ENCODE peak calls at places on chromosomes 7 and 10, in nine cellular contexts. One of them, this sample, is unnamed.

GRCh38 chr7:82331234-82331633 is 112.3 kb downstream of the CACNA2D1 start:
- DNase-seq in HFF-Myc: no peak
- DNase-seq in fibroblast of lung: no peak
- DNase-seq in testis: no peak
- DNase-seq in nephron progenitor cell: no peak
- DNase-seq in glutamatergic neuron: no peak
- DNase-seq in neural crest cell: no peak
- DNase-seq in cardiac fibroblast: no peak
- DNase-seq in CD4-positive, alpha-beta T cell: no peak
- DNase-seq in this sample: no peak

GRCh38 chr7:24824400-24824799 is 67.1 kb upstream of the GSDME start:
- DNase-seq in cardiac fibroblast: no peak
- DNase-seq in neural crest cell: no peak
- DNase-seq in fibroblast of lung: no peak
- DNase-seq in nephron progenitor cell: no peak
- DNase-seq in glutamatergic neuron: no peak
- DNase-seq in CD4-positive, alpha-beta T cell: no peak
- DNase-seq in HFF-Myc: no peak
- DNase-seq in testis: no peak
- DNase-seq in this sample: no peak

GRCh38 chr7:46029111-46029704 is 108.1 kb upstream of the IGFBP3 start:
- DNase-seq in testis: no peak
- DNase-seq in CD4-positive, alpha-beta T cell: no peak
- DNase-seq in cardiac fibroblast: no peak
- DNase-seq in HFF-Myc: no peak
- DNase-seq in fibroblast of lung: no peak
- DNase-seq in neural crest cell: no peak
- DNase-seq in glutamatergic neuron: no peak
- DNase-seq in nephron progenitor cell: no peak
- DNase-seq in this sample: no peak

GRCh38 chr7:64875258-64875657 is 27.8 kb upstream of the ZNF273 start:
- DNase-seq in fibroblast of lung: no peak
- DNase-seq in CD4-positive, alpha-beta T cell: no peak
- DNase-seq in neural crest cell: no peak
- DNase-seq in cardiac fibroblast: no peak
- DNase-seq in nephron progenitor cell: no peak
- DNase-seq in HFF-Myc: no peak
- DNase-seq in glutamatergic neuron: no peak
- DNase-seq in testis: no peak
- DNase-seq in this sample: no peak

GRCh38 chr7:52163311-52163710 is 846.7 kb upstream of the COBL start:
- DNase-seq in nephron progenitor cell: no peak
- DNase-seq in glutamatergic neuron: no peak
- DNase-seq in fibroblast of lung: no peak
- DNase-seq in CD4-positive, alpha-beta T cell: no peak
- DNase-seq in testis: no peak
- DNase-seq in cardiac fibroblast: no peak
- DNase-seq in neural crest cell: no peak
- DNase-seq in HFF-Myc: no peak
- DNase-seq in this sample: no peak

GRCh38 chr10:62732841-62733653 is 71.5 kb upstream of the ADO start:
- DNase-seq in CD4-positive, alpha-beta T cell: peak
- DNase-seq in glutamatergic neuron: no peak
- DNase-seq in cardiac fibroblast: peak
- DNase-seq in nephron progenitor cell: no peak
- DNase-seq in fibroblast of lung: peak
- DNase-seq in HFF-Myc: peak
- DNase-seq in testis: no peak
- DNase-seq in neural crest cell: no peak
- DNase-seq in this sample: peak

GRCh38 chr10:119786117-119786769 is 60.4 kb downstream of the INPP5F start:
- DNase-seq in neural crest cell: no peak
- DNase-seq in HFF-Myc: no peak
- DNase-seq in CD4-positive, alpha-beta T cell: no peak
- DNase-seq in cardiac fibroblast: peak
- DNase-seq in glutamatergic neuron: no peak
- DNase-seq in nephron progenitor cell: no peak
- DNase-seq in testis: no peak
- DNase-seq in fibroblast of lung: peak
- DNase-seq in this sample: no peak

GRCh38 chr7:105352018-105352612 is 36.6 kb downstream of the SRPK2 start:
- DNase-seq in testis: peak
- DNase-seq in neural crest cell: no peak
- DNase-seq in HFF-Myc: peak
- DNase-seq in CD4-positive, alpha-beta T cell: peak
- DNase-seq in glutamatergic neuron: no peak
- DNase-seq in nephron progenitor cell: no peak
- DNase-seq in fibroblast of lung: peak
- DNase-seq in cardiac fibroblast: peak
- DNase-seq in this sample: peak

GRCh38 chr7:1767524-1767923 is 97.4 kb downstream of the ELFN1 start:
- DNase-seq in testis: no peak
- DNase-seq in fibroblast of lung: no peak
- DNase-seq in neural crest cell: no peak
- DNase-seq in nephron progenitor cell: no peak
- DNase-seq in HFF-Myc: no peak
- DNase-seq in CD4-positive, alpha-beta T cell: no peak
- DNase-seq in glutamatergic neuron: no peak
- DNase-seq in cardiac fibroblast: no peak
- DNase-seq in this sample: no peak

GRCh38 chr10:73793456-73793855 is 8.1 kb downstream of the ZSWIM8 start:
- DNase-seq in glutamatergic neuron: no peak
- DNase-seq in neural crest cell: no peak
- DNase-seq in HFF-Myc: no peak
- DNase-seq in CD4-positive, alpha-beta T cell: no peak
- DNase-seq in cardiac fibroblast: no peak
- DNase-seq in fibroblast of lung: no peak
- DNase-seq in testis: no peak
- DNase-seq in nephron progenitor cell: no peak
- DNase-seq in this sample: no peak

GRCh38 chr10:84194424-84195043 is at the start of gene CDHR1:
- DNase-seq in cardiac fibroblast: no peak
- DNase-seq in fibroblast of lung: no peak
- DNase-seq in nephron progenitor cell: peak
- DNase-seq in glutamatergic neuron: peak
- DNase-seq in neural crest cell: peak
- DNase-seq in CD4-positive, alpha-beta T cell: peak
- DNase-seq in testis: peak
- DNase-seq in HFF-Myc: no peak
- DNase-seq in this sample: peak

GRCh38 chr7:87330316-87330715 is 15.1 kb upstream of the CROT start:
- DNase-seq in cardiac fibroblast: no peak
- DNase-seq in CD4-positive, alpha-beta T cell: no peak
- DNase-seq in testis: no peak
- DNase-seq in neural crest cell: no peak
- DNase-seq in HFF-Myc: no peak
- DNase-seq in glutamatergic neuron: no peak
- DNase-seq in nephron progenitor cell: no peak
- DNase-seq in fibroblast of lung: no peak
- DNase-seq in this sample: no peak

GRCh38 chr10:117429644-117430043 is 54.4 kb upstream of the PDZD8 start:
- DNase-seq in nephron progenitor cell: no peak
- DNase-seq in HFF-Myc: no peak
- DNase-seq in testis: no peak
- DNase-seq in neural crest cell: no peak
- DNase-seq in fibroblast of lung: no peak
- DNase-seq in glutamatergic neuron: no peak
- DNase-seq in cardiac fibroblast: no peak
- DNase-seq in CD4-positive, alpha-beta T cell: no peak
- DNase-seq in this sample: no peak

GRCh38 chr7:41656357-41656756 is 46.5 kb downstream of the INHBA start:
- DNase-seq in cardiac fibroblast: peak
- DNase-seq in neural crest cell: no peak
- DNase-seq in glutamatergic neuron: no peak
- DNase-seq in nephron progenitor cell: no peak
- DNase-seq in CD4-positive, alpha-beta T cell: no peak
- DNase-seq in HFF-Myc: peak
- DNase-seq in fibroblast of lung: peak
- DNase-seq in testis: no peak
- DNase-seq in this sample: no peak

GRCh38 chr10:109895095-109895818 is 28.1 kb downstream of the XPNPEP1 start:
- DNase-seq in HFF-Myc: no peak
- DNase-seq in testis: peak
- DNase-seq in fibroblast of lung: peak
- DNase-seq in nephron progenitor cell: no peak
- DNase-seq in glutamatergic neuron: no peak
- DNase-seq in neural crest cell: no peak
- DNase-seq in cardiac fibroblast: peak
- DNase-seq in CD4-positive, alpha-beta T cell: no peak
- DNase-seq in this sample: no peak

GRCh38 chr10:88413412-88413811 is 169.7 kb downstream of the RNLS start:
- DNase-seq in glutamatergic neuron: no peak
- DNase-seq in neural crest cell: no peak
- DNase-seq in HFF-Myc: no peak
- DNase-seq in CD4-positive, alpha-beta T cell: no peak
- DNase-seq in cardiac fibroblast: no peak
- DNase-seq in fibroblast of lung: no peak
- DNase-seq in testis: no peak
- DNase-seq in nephron progenitor cell: no peak
- DNase-seq in this sample: no peak

GRCh38 chr10:88408111-88408510 is 175.0 kb downstream of the RNLS start:
- DNase-seq in fibroblast of lung: peak
- DNase-seq in neural crest cell: no peak
- DNase-seq in glutamatergic neuron: no peak
- DNase-seq in cardiac fibroblast: peak
- DNase-seq in nephron progenitor cell: no peak
- DNase-seq in testis: no peak
- DNase-seq in CD4-positive, alpha-beta T cell: no peak
- DNase-seq in HFF-Myc: no peak
- DNase-seq in this sample: no peak

GRCh38 chr10:88411772-88412349 is 171.3 kb downstream of the RNLS start:
- DNase-seq in testis: no peak
- DNase-seq in neural crest cell: no peak
- DNase-seq in fibroblast of lung: no peak
- DNase-seq in cardiac fibroblast: no peak
- DNase-seq in HFF-Myc: no peak
- DNase-seq in CD4-positive, alpha-beta T cell: no peak
- DNase-seq in glutamatergic neuron: no peak
- DNase-seq in nephron progenitor cell: no peak
- DNase-seq in this sample: no peak

GRCh38 chr10:88409236-88409635 is 173.9 kb downstream of the RNLS start:
- DNase-seq in neural crest cell: no peak
- DNase-seq in testis: no peak
- DNase-seq in glutamatergic neuron: no peak
- DNase-seq in nephron progenitor cell: no peak
- DNase-seq in HFF-Myc: no peak
- DNase-seq in CD4-positive, alpha-beta T cell: no peak
- DNase-seq in fibroblast of lung: peak
- DNase-seq in cardiac fibroblast: peak
- DNase-seq in this sample: peak

GRCh38 chr10:88409824-88410223 is 173.3 kb downstream of the RNLS start:
- DNase-seq in neural crest cell: no peak
- DNase-seq in fibroblast of lung: no peak
- DNase-seq in cardiac fibroblast: no peak
- DNase-seq in glutamatergic neuron: no peak
- DNase-seq in nephron progenitor cell: no peak
- DNase-seq in CD4-positive, alpha-beta T cell: no peak
- DNase-seq in testis: no peak
- DNase-seq in HFF-Myc: no peak
- DNase-seq in this sample: no peak
- TF ChIP-seq CTCF in neural crest cell: no peak
- TF ChIP-seq CTCF in fibroblast of lung: no peak
- TF ChIP-seq CTCF in cardiac fibroblast: no peak
- TF ChIP-seq CTCF in glutamatergic neuron: no peak
- TF ChIP-seq CTCF in nephron progenitor cell: no peak
- TF ChIP-seq CTCF in CD4-positive, alpha-beta T cell: no peak
- TF ChIP-seq CTCF in testis: no peak
- TF ChIP-seq CTCF in HFF-Myc: no peak
- TF ChIP-seq CTCF in this sample: no peak

DNA sequence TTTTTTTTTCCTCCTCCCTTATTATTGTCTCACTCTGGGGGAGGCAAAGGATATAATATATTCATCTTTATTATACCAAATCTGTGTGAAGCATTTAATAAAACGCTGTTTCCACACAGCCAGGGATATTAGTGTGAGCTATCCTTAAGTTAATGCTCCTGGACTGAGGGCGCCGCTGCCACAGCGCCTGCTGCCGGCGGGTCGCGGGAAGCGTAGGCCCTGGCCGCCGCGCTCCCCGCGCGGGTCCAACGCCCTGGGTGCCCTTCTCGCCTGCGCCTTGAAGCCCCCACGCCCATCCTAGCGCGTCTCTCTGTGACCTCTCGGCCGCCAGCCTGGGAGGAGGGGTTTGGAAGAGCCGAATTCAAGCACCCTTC is 9.5 kb upstream of the LBX1 start:
- DNase-seq in testis: no peak
- DNase-seq in fibroblast of lung: no peak
- DNase-seq in cardiac fibroblast: no peak
- DNase-seq in HFF-Myc: no peak
- DNase-seq in neural crest cell: no peak
- DNase-seq in CD4-positive, alpha-beta T cell: no peak
- DNase-seq in glutamatergic neuron: peak
- DNase-seq in nephron progenitor cell: peak
- DNase-seq in this sample: no peak
- TF ChIP-seq CTCF in testis: peak
- TF ChIP-seq CTCF in fibroblast of lung: no peak
- TF ChIP-seq CTCF in cardiac fibroblast: peak
- TF ChIP-seq CTCF in HFF-Myc: peak
- TF ChIP-seq CTCF in neural crest cell: peak
- TF ChIP-seq CTCF in CD4-positive, alpha-beta T cell: peak
- TF ChIP-seq CTCF in glutamatergic neuron: peak
- TF ChIP-seq CTCF in nephron progenitor cell: peak
- TF ChIP-seq CTCF in this sample: peak

GRCh38 chr7:28364082-28364481 is 48.2 kb upstream of the CREB5 start:
- DNase-seq in CD4-positive, alpha-beta T cell: no peak
- DNase-seq in glutamatergic neuron: no peak
- DNase-seq in fibroblast of lung: no peak
- DNase-seq in HFF-Myc: no peak
- DNase-seq in nephron progenitor cell: no peak
- DNase-seq in neural crest cell: no peak
- DNase-seq in testis: no peak
- DNase-seq in cardiac fibroblast: peak
- DNase-seq in this sample: no peak
- TF ChIP-seq CTCF in CD4-positive, alpha-beta T cell: no peak
- TF ChIP-seq CTCF in glutamatergic neuron: peak
- TF ChIP-seq CTCF in fibroblast of lung: peak
- TF ChIP-seq CTCF in HFF-Myc: peak
- TF ChIP-seq CTCF in nephron progenitor cell: peak
- TF ChIP-seq CTCF in neural crest cell: peak
- TF ChIP-seq CTCF in testis: no peak
- TF ChIP-seq CTCF in cardiac fibroblast: peak
- TF ChIP-seq CTCF in this sample: no peak

GRCh38 chr10:101161494-101162299 is 30.6 kb downstream of the TLX1 start:
- DNase-seq in neural crest cell: peak
- DNase-seq in testis: peak
- DNase-seq in CD4-positive, alpha-beta T cell: peak
- DNase-seq in fibroblast of lung: peak
- DNase-seq in HFF-Myc: peak
- DNase-seq in glutamatergic neuron: peak
- DNase-seq in cardiac fibroblast: peak
- DNase-seq in nephron progenitor cell: peak
- DNase-seq in this sample: peak
- TF ChIP-seq CTCF in neural crest cell: peak
- TF ChIP-seq CTCF in testis: peak
- TF ChIP-seq CTCF in CD4-positive, alpha-beta T cell: peak
- TF ChIP-seq CTCF in fibroblast of lung: peak
- TF ChIP-seq CTCF in HFF-Myc: peak
- TF ChIP-seq CTCF in glutamatergic neuron: peak
- TF ChIP-seq CTCF in cardiac fibroblast: peak
- TF ChIP-seq CTCF in nephron progenitor cell: peak
- TF ChIP-seq CTCF in this sample: peak